ENCODE peak calls at places on chromosomes 1 and 21, in eight cellular contexts. K, G, N, Y, R, P, O and B are unnamed samples.

GRCh38 chr21:41370840-41371697 is 9.2 kb downstream of the MX2 start:
- DNase-seq in K (no peak), G (no peak), N (no peak), Y (no peak), R (no peak), P (no peak), O (no peak), B (peak)

GRCh38 chr21:45748593-45748992 is 105.1 kb downstream of the PCBP3 start:
- DNase-seq in K (peak), G (no peak), N (no peak), Y (no peak), R (no peak), P (no peak), O (no peak), B (no peak)

GRCh38 chr1:3366181-3367051 is 88.0 kb upstream of the ARHGEF16 start:
- DNase-seq in K (no peak), G (no peak), N (no peak), Y (no peak), R (peak), P (no peak), O (no peak), B (no peak)

GRCh38 chr1:28507247-28507645 is 1.4 kb downstream of the RCC1 start:
- DNase-seq in K (no peak), G (no peak), N (peak), Y (no peak), R (peak), P (no peak), O (no peak), B (no peak)

GRCh38 chr21:44818636-44819011 is 762 bp upstream of the SUMO3 start:
- DNase-seq in K (no peak), G (no peak), N (no peak), Y (no peak), R (no peak), P (no peak), O (no peak), B (peak)

GRCh38 chr1:82449671-82450070 is 648.9 kb downstream of the ADGRL2 start:
- DNase-seq in K (no peak), G (no peak), N (no peak), Y (no peak), R (peak), P (no peak), O (no peak), B (no peak)

GRCh38 chr1:154707901-154708514 is 100.0 kb upstream of the ADAR start:
- DNase-seq in K (no peak), G (no peak), N (no peak), Y (no peak), R (no peak), P (no peak), O (no peak), B (no peak)

GRCh38 chr21:15204140-15204774 is 139.5 kb upstream of the NRIP1 start:
- DNase-seq in K (no peak), G (no peak), N (no peak), Y (no peak), R (no peak), P (peak), O (no peak), B (no peak)

GRCh38 chr1:96374076-96374762 is 347.4 kb upstream of the PTBP2 start:
- DNase-seq in K (no peak), G (no peak), N (no peak), Y (no peak), R (peak), P (peak), O (no peak), B (no peak)

GRCh38 chr1:44050261-44050660 is 19.0 kb upstream of the SLC6A9 start:
- DNase-seq in K (peak), G (no peak), N (no peak), Y (no peak), R (no peak), P (no peak), O (no peak), B (no peak)

GRCh38 chr1:82485591-82486369 is 685.0 kb downstream of the ADGRL2 start:
- DNase-seq in K (peak), G (peak), N (no peak), Y (no peak), R (peak), P (no peak), O (no peak), B (no peak)

GRCh38 chr1:26856604-26857469 is 6.1 kb upstream of the SFN start:
- DNase-seq in K (no peak), G (no peak), N (no peak), Y (no peak), R (no peak), P (no peak), O (no peak), B (no peak)

GRCh38 chr1:222167111-222167510 is 380.8 kb downstream of the HHIPL2 start:
- DNase-seq in K (peak), G (peak), N (no peak), Y (no peak), R (peak), P (peak), O (no peak), B (no peak)

GRCh38 chr1:171110485-171111340 is 20.0 kb downstream of the FMO3 start:
- DNase-seq in K (no peak), G (no peak), N (no peak), Y (no peak), R (no peak), P (no peak), O (no peak), B (no peak)

GRCh38 chr1:55179177-55179835 is 35.9 kb downstream of the USP24 start:
- DNase-seq in K (no peak), G (no peak), N (no peak), Y (no peak), R (no peak), P (no peak), O (no peak), B (no peak)

GRCh38 chr1:42380617-42381423 is at the start of gene RIMKLA:
- DNase-seq in K (peak), G (peak), N (peak), Y (no peak), R (no peak), P (peak), O (peak), B (peak)

GRCh38 chr1:223423641-223424233 is 30.5 kb downstream of the CCDC185 start:
- DNase-seq in K (no peak), G (no peak), N (no peak), Y (no peak), R (peak), P (no peak), O (no peak), B (no peak)

GRCh38 chr1:50246869-50247268 is 138.1 kb downstream of the ELAVL4 start:
- DNase-seq in K (no peak), G (no peak), N (no peak), Y (no peak), R (peak), P (no peak), O (no peak), B (no peak)

GRCh38 chr1:68293122-68293521 is 60.8 kb upstream of the WLS start:
- DNase-seq in K (no peak), G (no peak), N (no peak), Y (no peak), R (no peak), P (no peak), O (no peak), B (no peak)

GRCh38 chr21:20343186-20343585 is 655.0 kb upstream of the NCAM2 start:
- DNase-seq in K (no peak), G (no peak), N (no peak), Y (no peak), R (no peak), P (no peak), O (no peak), B (no peak)

GRCh38 chr1:57058652-57059501 is 93.1 kb upstream of the C8B start:
- DNase-seq in K (no peak), G (no peak), N (no peak), Y (no peak), R (no peak), P (no peak), O (no peak), B (no peak)

GRCh38 chr1:2375246-2375922 is 16.0 kb downstream of the MORN1 start:
- DNase-seq in K (no peak), G (no peak), N (peak), Y (no peak), R (no peak), P (no peak), O (no peak), B (peak)

GRCh38 chr1:44792736-44793502 is 4.9 kb upstream of the BEST4 start:
- DNase-seq in K (no peak), G (no peak), N (peak), Y (no peak), R (no peak), P (no peak), O (no peak), B (peak)

GRCh38 chr21:46286668-46286982 is 483 bp downstream of the YBEY start:
- DNase-seq in K (no peak), G (no peak), N (no peak), Y (no peak), R (no peak), P (peak), O (no peak), B (no peak)

GRCh38 chr1:4108341-4108740 is 208.3 kb upstream of the C1orf174 start:
- DNase-seq in K (no peak), G (no peak), N (peak), Y (no peak), R (no peak), P (no peak), O (no peak), B (peak)

GRCh38 chr1:165883056-165883455 is 55.6 kb downstream of the UCK2 start:
- DNase-seq in K (no peak), G (no peak), N (no peak), Y (no peak), R (no peak), P (no peak), O (no peak), B (no peak)